ENCODE peak calls at places on chromosomes 2 and 18, in six cellular contexts. L is globus pallidus; D is Daoy; Z is K562; W is activated CD8-positive, alpha-beta T cell treated with anti-CD3 and anti-CD28 coated beads for 36 hours; M is left cardiac atrium. N is an unnamed sample.
A peak's percentile ranks its signal among the peaks of the same experiment; 100 is the strongest.

GRCh38 chr2:42238644-42239288 is 69.6 kb downstream of the EML4 start:
- DNase-seq in L (peak; percentile 29), D (peak; percentile 28), Z (peak; percentile 68), W (peak; percentile 62), M (peak; percentile 22), N (no peak)

GRCh38 chr2:148622390-148622789 is 22.2 kb upstream of the EPC2 start:
- DNase-seq in L (no peak), D (no peak), Z (no peak), W (no peak), M (no peak), N (no peak)

GRCh38 chr2:135151615-135152014 is 99.5 kb downstream of the RAB3GAP1 start:
- DNase-seq in L (no peak), D (no peak), Z (no peak), W (no peak), M (no peak), N (no peak)

GRCh38 chr2:95277246-95277906 is 3.1 kb downstream of the PROM2 start:
- DNase-seq in L (no peak), D (peak; percentile 54), Z (peak; percentile 45), W (no peak), M (no peak), N (no peak)

GRCh38 chr2:165054667-165055066 is 99.3 kb upstream of the SLC38A11 start:
- DNase-seq in L (no peak), D (no peak), Z (no peak), W (peak; percentile 10), M (no peak), N (no peak)

GRCh38 chr2:70480468-70480867 is 73.2 kb downstream of the TGFA start:
- DNase-seq in L (no peak), D (no peak), Z (no peak), W (no peak), M (no peak), N (no peak)

GRCh38 chr18:62717059-62717849 is 1.9 kb downstream of the PHLPP1 start:
- DNase-seq in L (peak; percentile 79), D (peak; percentile 27), Z (peak; percentile 32), W (peak; percentile 59), M (no peak), N (no peak)

GRCh38 chr2:197086500-197086899 is 160.0 kb upstream of the PGAP1 start:
- DNase-seq in L (no peak), D (no peak), Z (no peak), W (no peak), M (no peak), N (no peak)

GRCh38 chr2:163794635-163795034 is 58.8 kb upstream of the FIGN start:
- DNase-seq in L (no peak), D (no peak), Z (no peak), W (no peak), M (no peak), N (no peak)

GRCh38 chr2:193963472-193964119 is 1693.4 kb upstream of the SLC39A10 start:
- DNase-seq in L (peak; percentile 24), D (peak; percentile 23), Z (peak; percentile 5), W (peak; percentile 15), M (no peak), N (no peak)

GRCh38 chr2:240232264-240232915 is 91.9 kb upstream of the OTOS start:
- DNase-seq in L (no peak), D (no peak), Z (no peak), W (no peak), M (peak; percentile 24), N (no peak)

GRCh38 chr2:229713371-229714079 is 830 bp downstream of the DNER start:
- DNase-seq in L (peak; percentile 83), D (peak; percentile 63), Z (no peak), W (peak; percentile 18), M (peak; percentile 52), N (peak; percentile 60)

GRCh38 chr2:176085861-176086771 is 2.4 kb upstream of the EVX2 start:
- DNase-seq in L (peak; percentile 47), D (peak; percentile 63), Z (peak; percentile 67), W (no peak), M (no peak), N (peak; percentile 7)

GRCh38 chr2:115491394-115491793 is 1049.0 kb downstream of the DPP10 start:
- DNase-seq in L (no peak), D (no peak), Z (no peak), W (no peak), M (no peak), N (no peak)

GRCh38 chr18:58213445-58213844 is 169.4 kb downstream of the NEDD4L start:
- DNase-seq in L (no peak), D (peak; percentile 89), Z (no peak), W (no peak), M (no peak), N (no peak)

GRCh38 chr18:79610461-79611039 is 69.1 kb upstream of the CTDP1 start:
- DNase-seq in L (no peak), D (peak; percentile 27), Z (peak; percentile 36), W (no peak), M (peak; percentile 51), N (no peak)

GRCh38 chr18:54444309-54444914 is 86.7 kb downstream of the C18orf54 start:
- DNase-seq in L (peak; percentile 33), D (peak; percentile 29), Z (peak; percentile 50), W (peak; percentile 61), M (peak; percentile 30), N (peak; percentile 1)

GRCh38 chr2:127453392-127454171 is 35.4 kb downstream of the PROC start:
- DNase-seq in L (peak; percentile 10), D (peak; percentile 26), Z (peak; percentile 66), W (no peak), M (no peak), N (no peak)

GRCh38 chr2:168160897-168161296 is 86.5 kb downstream of the STK39 start:
- DNase-seq in L (no peak), D (peak; percentile 8), Z (peak; percentile 35), W (peak; percentile 26), M (no peak), N (no peak)

GRCh38 chr18:46148810-46149209 is 44.6 kb downstream of the HAUS1 start:
- DNase-seq in L (peak; percentile 46), D (peak; percentile 29), Z (peak; percentile 72), W (peak; percentile 73), M (no peak), N (no peak)

GRCh38 chr2:150413890-150414289 is 73.6 kb downstream of the RND3 start:
- DNase-seq in L (no peak), D (no peak), Z (no peak), W (no peak), M (no peak), N (no peak)

GRCh38 chr2:225025917-225026571 is 16.2 kb downstream of the DOCK10 start:
- DNase-seq in L (no peak), D (peak; percentile 39), Z (no peak), W (no peak), M (no peak), N (no peak)

GRCh38 chr18:22550366-22550765 is 132.7 kb upstream of the CTAGE1 start:
- DNase-seq in L (no peak), D (no peak), Z (no peak), W (no peak), M (no peak), N (no peak)

GRCh38 chr2:159185401-159186130 is 100.9 kb downstream of the WDSUB1 start:
- DNase-seq in L (no peak), D (peak; percentile 88), Z (peak; percentile 67), W (peak; percentile 19), M (no peak), N (no peak)